ENCODE peak calls at places on chromosomes 7 and 10, in four cellular contexts. R is A673, N is psoas muscle, I is breast epithelium. B is an unnamed sample.

GRCh38 chr7:16668049-16668858 is 22.3 kb downstream of the BZW2 start:
- DNase-seq in R (peak; percentile 96), I (peak; percentile 70), N (peak; percentile 82), B (no peak)

GRCh38 chr10:12501851-12502525 is 152.6 kb downstream of the CAMK1D start:
- DNase-seq in N (no peak), I (no peak), R (no peak), B (no peak)

GRCh38 chr7:12475362-12476063 is 71.8 kb upstream of the VWDE start:
- DNase-seq in N (no peak), R (peak; percentile 4), I (no peak), B (no peak)

GRCh38 chr10:30447125-30447799 is 13.3 kb downstream of the MAP3K8 start:
- DNase-seq in R (no peak), N (no peak), I (no peak), B (no peak)

GRCh38 chr10:112394475-112394875 is 20.6 kb downstream of the ACSL5 start:
- DNase-seq in R (no peak), N (no peak), I (no peak), B (no peak)

GRCh38 chr7:12884856-12885440 is 197.5 kb downstream of the ARL4A start:
- DNase-seq in R (no peak), N (no peak), I (no peak), B (no peak)

GRCh38 chr7:145134377-145134776 is 298.5 kb upstream of the TPK1 start:
- DNase-seq in N (no peak), I (no peak), R (no peak), B (no peak)

GRCh38 chr7:41590951-41591350 is 111.9 kb downstream of the INHBA start:
- DNase-seq in N (no peak), I (no peak), R (no peak), B (no peak)

GRCh38 chr10:98031440-98031839 is 1.0 kb upstream of the CRTAC1 start:
- DNase-seq in I (no peak), N (no peak), R (no peak), B (no peak)
- H3K4me3 ChIP-seq in I (no peak overlapping the region), N (no peak overlapping the region), R (no peak overlapping the region), B (peak overlapping the region; percentile 44)

GRCh38 chr7:77370606-77371005 is 45.5 kb downstream of the GSAP start:
- DNase-seq in R (no peak), N (no peak), I (no peak), B (no peak)

GRCh38 chr7:77367976-77368375 is 48.2 kb downstream of the GSAP start:
- DNase-seq in R (no peak), I (no peak), N (no peak), B (no peak)

DNA sequence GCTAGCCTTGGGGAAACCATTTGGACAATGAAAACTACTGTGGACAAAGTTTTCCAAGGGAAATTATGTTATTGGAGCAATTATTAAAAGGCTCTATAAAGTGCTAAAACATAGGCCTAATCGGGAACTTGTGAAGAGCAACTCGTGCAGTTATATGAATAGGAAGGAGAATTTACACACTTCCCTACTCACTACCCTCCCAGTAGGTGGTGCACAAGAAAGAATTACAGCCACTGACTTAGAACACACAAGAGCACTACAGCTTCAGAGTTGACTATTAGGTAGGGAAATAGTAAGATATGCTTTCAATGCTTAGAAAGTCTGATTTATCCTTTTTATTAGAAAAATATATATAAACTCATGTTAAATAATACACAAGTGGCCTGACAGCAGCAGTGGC is 47.2 kb downstream of the GSAP start:
- DNase-seq in N (no peak), R (no peak), I (no peak), B (no peak)
- TF ChIP-seq CTCF in N (no peak), R (peak; percentile 17), I (no peak), B (no peak)

DNA sequence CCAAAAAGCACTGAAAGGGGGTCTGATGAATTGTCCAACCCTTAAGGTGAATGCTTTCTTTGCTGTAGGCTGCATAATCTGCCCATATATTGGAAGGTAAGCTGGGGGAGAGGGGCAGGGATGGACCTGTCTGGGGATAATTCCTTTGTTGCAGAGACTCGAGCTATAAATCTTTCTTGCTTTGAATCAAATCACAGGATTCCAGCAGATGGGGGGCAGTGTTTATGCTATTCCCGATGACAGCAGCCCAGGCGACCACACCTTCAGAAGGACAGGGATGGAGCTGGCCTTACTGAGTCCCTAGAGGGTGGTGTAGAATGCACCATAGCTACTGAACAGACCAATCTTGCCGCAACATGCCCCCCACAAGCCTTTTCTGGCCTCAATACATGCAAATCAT is 2.5 kb downstream of the PODXL start:
- DNase-seq in N (no peak), R (no peak), I (no peak), B (no peak)
- H3K4me3 ChIP-seq in N (peak overlapping the region; percentile 79), R (no peak overlapping the region), I (peak overlapping the region; percentile 63), B (peak overlapping the region; percentile 83)

GRCh38 chr7:129807863-129808262 is 144.9 kb downstream of the UBE2H start:
- DNase-seq in N (no peak), R (no peak), I (no peak), B (no peak)
- TF ChIP-seq CTCF in N (no peak), R (no peak), I (no peak), B (no peak)

DNA sequence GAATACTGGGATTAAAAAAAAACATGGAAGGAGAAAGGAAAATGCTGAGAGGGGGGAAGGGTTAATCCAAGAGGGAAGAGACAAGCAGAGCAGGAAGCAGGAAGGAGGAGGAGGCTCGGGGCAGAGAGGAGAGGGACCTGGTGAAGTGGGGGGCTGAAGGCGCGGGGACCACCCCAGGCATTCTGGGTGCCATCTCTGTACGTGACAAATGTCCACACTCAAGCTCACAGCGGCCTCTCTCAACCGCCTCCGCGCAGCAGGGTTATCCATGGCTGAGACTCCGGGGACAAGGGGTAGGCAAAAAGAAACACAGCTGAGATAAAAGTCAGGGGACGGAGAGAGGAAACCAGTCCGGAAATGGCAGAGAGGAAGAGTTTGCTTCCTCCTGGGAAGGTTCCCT is 33.9 kb downstream of the EN2 start:
- DNase-seq in R (no peak), N (no peak), I (no peak), B (no peak)
- H3K4me3 ChIP-seq in R (no peak overlapping the region), N (no peak overlapping the region), I (no peak overlapping the region), B (no peak overlapping the region)

DNA sequence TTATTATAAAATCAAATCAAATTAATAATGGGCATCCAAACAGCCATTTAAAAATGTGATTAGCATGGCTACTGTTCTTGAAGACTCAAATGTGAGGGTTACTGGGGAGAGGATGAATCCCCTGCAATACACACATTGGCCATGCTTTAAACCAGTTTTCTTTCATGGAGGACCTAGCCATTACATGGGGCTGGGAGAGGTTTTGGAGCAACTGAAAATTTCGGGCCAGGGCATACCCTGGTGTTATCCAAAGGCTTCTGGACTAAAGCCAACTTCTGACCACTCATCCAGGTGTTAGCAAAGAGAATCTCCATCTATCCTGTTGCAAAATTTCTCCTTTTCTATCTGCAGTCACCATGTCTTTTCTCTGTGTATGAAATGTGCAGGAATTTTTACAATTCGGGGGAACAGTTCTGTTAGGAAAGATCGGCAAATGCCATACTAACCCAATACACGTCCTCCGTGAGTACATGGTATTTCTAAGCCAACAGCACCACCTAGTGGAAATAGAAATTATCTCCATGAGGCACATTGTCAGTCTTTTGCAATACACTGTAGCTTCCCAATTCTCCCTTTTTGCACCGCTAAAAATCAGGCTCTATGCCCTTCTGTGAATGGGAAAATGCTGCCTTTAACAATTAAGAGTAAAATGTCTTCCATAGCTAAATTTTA is 47.0 kb upstream of the ZNF107 start:
- DNase-seq in R (peak; percentile 72), I (no peak), N (no peak), B (no peak)
- TF ChIP-seq CTCF in R (peak; percentile 57), I (peak; percentile 54), N (peak; percentile 75), B (peak; percentile 54)

GRCh38 chr10:71725998-71726672 is 6.6 kb upstream of the C10orf105 start:
- DNase-seq in I (no peak), N (no peak), R (no peak), B (no peak)
- H3K4me3 ChIP-seq in I (no peak overlapping the region), N (no peak overlapping the region), R (no peak overlapping the region), B (no peak overlapping the region)

GRCh38 chr10:72056113-72056512 is 32.2 kb downstream of the SPOCK2 start:
- DNase-seq in I (no peak), R (no peak), N (peak; percentile 56), B (no peak)
- TF ChIP-seq CTCF in I (no peak), R (no peak), N (no peak), B (no peak)

GRCh38 chr7:143437568-143437967 is 5.7 kb upstream of the TAS2R60 start:
- DNase-seq in R (no peak), I (no peak), N (no peak), B (no peak)
- H3K4me3 ChIP-seq in R (no peak overlapping the region), I (no peak overlapping the region), N (no peak overlapping the region), B (no peak overlapping the region)

B was measured in esophagus squamous epithelium.